ENCODE peak calls at places on chromosome 1, in six cellular contexts. L, W, S, T, Z and C are unnamed samples. For H3K4me1, the result is how much of the 10 kb centered on the place peaks cover.

GRCh38 chr1:44677201-44677520 is 2.6 kb downstream of the ARMH1 start:
- DNase-seq in L (peak), W (no peak), S (no peak), T (no peak), Z (no peak), C (no peak)

GRCh38 chr1:230306158-230306557 is 120.0 kb downstream of the PGBD5 start:
- DNase-seq in L (no peak), W (no peak), S (no peak), T (no peak), Z (no peak), C (no peak)

GRCh38 chr1:46408356-46409062 is 14.4 kb downstream of the FAAH start:
- DNase-seq in L (no peak), W (no peak), S (no peak), T (no peak), Z (peak), C (no peak)

GRCh38 chr1:29544406-29544805 is 308.1 kb downstream of the PTPRU start:
- DNase-seq in L (no peak), W (no peak), S (no peak), T (no peak), Z (no peak), C (no peak)

GRCh38 chr1:157418231-157418630 is 134.1 kb downstream of the FCRL5 start:
- DNase-seq in L (no peak), W (no peak), S (no peak), T (no peak), Z (no peak), C (no peak)

GRCh38 chr1:161164901-161165620 is 1.2 kb upstream of the PPOX start:
- DNase-seq in L (no peak), W (no peak), S (no peak), T (no peak), Z (peak), C (no peak)

GRCh38 chr1:15836772-15837669 is 10.5 kb upstream of the SPEN start:
- DNase-seq in L (peak), W (no peak), S (peak), T (no peak), Z (peak), C (peak)

GRCh38 chr1:95002657-95003432 is 69.9 kb downstream of the ALG14 start:
- DNase-seq in L (peak), W (no peak), S (peak), T (no peak), Z (no peak), C (no peak)

GRCh38 chr1:226964611-226965486 is 24.8 kb downstream of the COQ8A start:
- DNase-seq in L (no peak), W (no peak), S (no peak), T (no peak), Z (peak), C (no peak)

GRCh38 chr1:15400627-15401026 is 9.1 kb upstream of the EFHD2 start:
- DNase-seq in L (no peak), W (no peak), S (no peak), T (no peak), Z (no peak), C (no peak)

GRCh38 chr1:36100376-36100775 is 11.7 kb downstream of the ADPRS start:
- DNase-seq in L (no peak), W (no peak), S (no peak), T (no peak), Z (peak), C (no peak)

GRCh38 chr1:30588311-30589073 is 134.9 kb downstream of the MATN1 start:
- DNase-seq in L (no peak), W (no peak), S (no peak), T (no peak), Z (no peak), C (no peak)

GRCh38 chr1:39696448-39696847 is 5.2 kb upstream of the HPCAL4 start:
- DNase-seq in L (no peak), W (no peak), S (no peak), T (no peak), Z (no peak), C (no peak)

GRCh38 chr1:115837762-115838421 is 3.0 kb downstream of the NHLH2 start:
- DNase-seq in L (no peak), W (no peak), S (no peak), T (no peak), Z (no peak), C (no peak)

GRCh38 chr1:75908717-75909152 is 23.5 kb downstream of the ASB17 start:
- DNase-seq in L (peak), W (peak), S (no peak), T (peak), Z (no peak), C (no peak)

GRCh38 chr1:14896381-14897079 is 257.0 kb upstream of the TMEM51 start:
- DNase-seq in L (no peak), W (no peak), S (no peak), T (no peak), Z (no peak), C (no peak)

GRCh38 chr1:73800376-73800775 is 397.6 kb downstream of the LRRIQ3 start:
- DNase-seq in L (no peak), W (no peak), S (no peak), T (no peak), Z (no peak), C (no peak)

GRCh38 chr1:67937651-67938050 is 104.4 kb upstream of the GNG12 start:
- DNase-seq in L (no peak), W (no peak), S (peak), T (no peak), Z (no peak), C (no peak)

GRCh38 chr1:37052120-37052519 is 17.8 kb upstream of the GRIK3 start:
- DNase-seq in L (no peak), W (no peak), S (no peak), T (no peak), Z (no peak), C (no peak)

GRCh38 chr1:171139890-171140289 is 45.2 kb upstream of the FMO2 start:
- DNase-seq in L (no peak), W (no peak), S (no peak), T (no peak), Z (no peak), C (no peak)
- H3K27ac ChIP-seq in L (no peak), W (no peak), S (peak), T (no peak), Z (peak), C (peak)

DNA sequence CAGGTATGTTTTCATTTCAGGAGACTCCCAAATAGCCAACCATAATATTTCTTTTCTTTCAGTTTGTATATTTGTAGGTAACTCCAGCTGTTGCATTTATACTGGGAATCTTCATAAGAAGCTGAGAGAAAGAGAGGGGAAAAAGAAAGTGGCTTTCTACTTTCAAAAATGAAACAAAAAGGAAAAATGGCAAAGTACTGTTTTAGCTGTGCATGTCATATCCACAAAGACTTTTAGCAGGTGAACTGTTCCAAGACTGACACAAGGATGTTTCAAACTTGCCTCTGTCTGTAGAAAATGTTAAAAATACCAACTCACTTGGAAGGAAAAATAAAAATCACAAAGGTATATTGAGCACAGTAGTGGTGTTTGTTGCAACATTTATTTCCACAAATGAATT is 41.9 kb upstream of the CACYBP start:
- DNase-seq in L (no peak), W (no peak), S (no peak), T (no peak), Z (no peak), C (no peak)
- H3K4me1 ChIP-seq in L (under half), W (under half), S (under half), T (under half), Z (under half), C (under half)

DNA sequence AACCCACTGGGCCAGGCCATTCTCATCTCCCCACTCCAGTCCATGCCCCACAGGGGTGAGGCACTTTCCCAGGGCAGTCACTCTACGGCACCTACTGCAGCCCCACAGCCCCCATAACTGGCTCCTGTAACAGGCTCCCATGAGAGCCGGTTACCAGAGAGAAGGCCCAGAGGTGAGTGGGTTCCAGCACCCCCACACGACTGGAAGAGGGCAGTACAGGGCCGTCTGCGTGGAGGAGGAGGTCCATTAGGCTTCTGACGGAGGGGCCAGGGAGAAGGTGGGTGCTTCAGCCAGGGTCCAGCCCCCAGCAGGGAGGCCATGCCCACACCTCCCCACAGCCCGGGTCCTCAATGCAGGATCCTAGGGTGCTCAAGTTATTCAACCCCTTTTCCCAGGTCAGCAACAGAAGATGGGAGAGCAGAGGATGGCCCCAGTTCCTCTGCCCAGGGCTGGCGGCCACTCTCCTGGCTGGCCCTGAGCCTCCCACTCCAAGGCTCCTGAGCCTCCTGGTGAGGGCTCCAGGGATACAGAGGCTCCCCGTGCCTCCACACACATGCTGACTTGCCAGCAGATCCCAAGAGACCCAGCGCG is 1.6 kb downstream of the ACAP3 start:
- DNase-seq in L (no peak), W (no peak), S (no peak), T (no peak), Z (no peak), C (no peak)
- H3K27ac ChIP-seq in L (no peak), W (no peak), S (peak), T (no peak), Z (no peak), C (peak)

GRCh38 chr1:204079608-204079999 is 6.7 kb downstream of the SOX13 start:
- DNase-seq in L (no peak), W (no peak), S (no peak), T (no peak), Z (no peak), C (no peak)
- H3K4me1 ChIP-seq in L (under half), W (half or more), S (under half), T (under half), Z (under half), C (half or more)